ENCODE peak calls at places on chromosomes 11 and 22, in six cellular contexts. W is cardiac muscle cell, D is uterus, S is body of pancreas, U is left lung, G is spleen. R is an unnamed sample.

GRCh38 chr22:31595271-31595670 is 66.7 kb downstream of the PISD start:
- DNase-seq in W (no peak), D (no peak), S (no peak), U (no peak), G (no peak), R (no peak)

GRCh38 chr11:111691176-111691575 is 75.0 kb downstream of the PPP2R1B start:
- DNase-seq in W (no peak), D (no peak), S (no peak), U (no peak), G (no peak), R (no peak)

GRCh38 chr11:13955971-13956421 is 6.5 kb upstream of the SPON1 start:
- DNase-seq in W (peak; percentile 75), D (peak; percentile 56), S (peak; percentile 63), U (no peak), G (no peak), R (peak; percentile 48)

GRCh38 chr11:74020537-74020936 is 11.7 kb upstream of the UCP3 start:
- DNase-seq in W (no peak), D (no peak), S (no peak), U (no peak), G (no peak), R (no peak)

GRCh38 chr22:20455709-20456063 is 18.1 kb upstream of the SCARF2 start:
- DNase-seq in W (no peak), D (no peak), S (no peak), U (no peak), G (peak; percentile 32), R (no peak)

GRCh38 chr22:21567456-21568206 is at the start of gene UBE2L3:
- DNase-seq in W (peak; percentile 89), D (peak; percentile 82), S (peak; percentile 81), U (peak; percentile 97), G (peak; percentile 96), R (peak; percentile 88)

GRCh38 chr11:2290351-2290841 is 11.3 kb downstream of the C11orf21 start:
- DNase-seq in W (no peak), D (peak; percentile 9), S (peak; percentile 38), U (peak; percentile 48), G (peak; percentile 74), R (no peak)

GRCh38 chr22:31969789-31970489 is 25.6 kb downstream of the YWHAH start:
- DNase-seq in W (peak; percentile 73), D (peak; percentile 56), S (peak; percentile 87), U (peak; percentile 78), G (peak; percentile 84), R (peak; percentile 53)

GRCh38 chr11:65262381-65262680 is 569 bp downstream of the POLA2 start:
- DNase-seq in W (no peak), D (no peak), S (no peak), U (no peak), G (no peak), R (no peak)

GRCh38 chr11:128194226-128194625 is 393.1 kb downstream of the ETS1 start:
- DNase-seq in W (no peak), D (no peak), S (no peak), U (no peak), G (no peak), R (no peak)

GRCh38 chr22:23500508-23501208 is 79.4 kb downstream of the IGLL1 start:
- DNase-seq in W (peak; percentile 27), D (no peak), S (no peak), U (peak; percentile 16), G (no peak), R (peak; percentile 32)

GRCh38 chr11:111540114-111540920 is at the start of gene LAYN:
- DNase-seq in W (peak; percentile 55), D (peak; percentile 67), S (peak; percentile 39), U (peak; percentile 83), G (peak; percentile 82), R (peak; percentile 69)

GRCh38 chr22:35883028-35883620 is 145.5 kb downstream of the RBFOX2 start:
- DNase-seq in W (peak; percentile 18), D (no peak), S (peak; percentile 45), U (no peak), G (no peak), R (no peak)

GRCh38 chr11:46294365-46295309 is 17.2 kb downstream of the CREB3L1 start:
- DNase-seq in W (peak; percentile 59), D (peak; percentile 61), S (no peak), U (peak; percentile 75), G (no peak), R (no peak)

GRCh38 chr11:71948314-71949027 is 19.6 kb downstream of the RNF121 start:
- DNase-seq in W (no peak), D (no peak), S (peak; percentile 74), U (no peak), G (no peak), R (no peak)

GRCh38 chr11:122815900-122816299 is 22.4 kb upstream of the CRTAM start:
- DNase-seq in W (no peak), D (no peak), S (no peak), U (no peak), G (no peak), R (no peak)

GRCh38 chr11:121416909-121417567 is 35.1 kb upstream of the SORL1 start:
- DNase-seq in W (no peak), D (peak; percentile 68), S (peak; percentile 84), U (peak; percentile 88), G (peak; percentile 90), R (peak; percentile 82)

GRCh38 chr11:18775492-18776292 is 15.9 kb downstream of the PTPN5 start:
- DNase-seq in W (peak; percentile 80), D (no peak), S (peak; percentile 78), U (no peak), G (no peak), R (peak; percentile 68)

GRCh38 chr11:111693224-111693937 is 72.8 kb downstream of the PPP2R1B start:
- DNase-seq in W (no peak), D (no peak), S (no peak), U (no peak), G (no peak), R (no peak)

GRCh38 chr11:62245271-62245753 is 3.3 kb downstream of the SCGB1D2 start:
- DNase-seq in W (peak; percentile 71), D (no peak), S (no peak), U (no peak), G (no peak), R (peak; percentile 55)

GRCh38 chr11:134383576-134384221 is 28.3 kb downstream of the B3GAT1 start:
- DNase-seq in W (no peak), D (no peak), S (no peak), U (peak; percentile 75), G (no peak), R (no peak)

GRCh38 chr11:47333886-47334443 is 18.5 kb downstream of the MYBPC3 start:
- DNase-seq in W (no peak), D (no peak), S (no peak), U (no peak), G (peak; percentile 69), R (no peak)

GRCh38 chr11:11428714-11429113 is 75.7 kb upstream of the CSNK2A3 start:
- DNase-seq in W (no peak), D (no peak), S (no peak), U (no peak), G (no peak), R (no peak)

GRCh38 chr11:50074161-50074560 is 41.5 kb downstream of the OR4C45 start:
- DNase-seq in W (no peak), D (no peak), S (no peak), U (no peak), G (no peak), R (no peak)

GRCh38 chr11:50073113-50074105 is 40.7 kb downstream of the OR4C45 start:
- DNase-seq in W (no peak), D (no peak), S (no peak), U (no peak), G (no peak), R (no peak)

GRCh38 chr11:50072226-50073112 is 39.8 kb downstream of the OR4C45 start:
- DNase-seq in W (no peak), D (no peak), S (no peak), U (no peak), G (no peak), R (no peak)

GRCh38 chr11:50070389-50070788 is 37.7 kb downstream of the OR4C45 start:
- DNase-seq in W (no peak), D (no peak), S (no peak), U (no peak), G (no peak), R (no peak)

DNA sequence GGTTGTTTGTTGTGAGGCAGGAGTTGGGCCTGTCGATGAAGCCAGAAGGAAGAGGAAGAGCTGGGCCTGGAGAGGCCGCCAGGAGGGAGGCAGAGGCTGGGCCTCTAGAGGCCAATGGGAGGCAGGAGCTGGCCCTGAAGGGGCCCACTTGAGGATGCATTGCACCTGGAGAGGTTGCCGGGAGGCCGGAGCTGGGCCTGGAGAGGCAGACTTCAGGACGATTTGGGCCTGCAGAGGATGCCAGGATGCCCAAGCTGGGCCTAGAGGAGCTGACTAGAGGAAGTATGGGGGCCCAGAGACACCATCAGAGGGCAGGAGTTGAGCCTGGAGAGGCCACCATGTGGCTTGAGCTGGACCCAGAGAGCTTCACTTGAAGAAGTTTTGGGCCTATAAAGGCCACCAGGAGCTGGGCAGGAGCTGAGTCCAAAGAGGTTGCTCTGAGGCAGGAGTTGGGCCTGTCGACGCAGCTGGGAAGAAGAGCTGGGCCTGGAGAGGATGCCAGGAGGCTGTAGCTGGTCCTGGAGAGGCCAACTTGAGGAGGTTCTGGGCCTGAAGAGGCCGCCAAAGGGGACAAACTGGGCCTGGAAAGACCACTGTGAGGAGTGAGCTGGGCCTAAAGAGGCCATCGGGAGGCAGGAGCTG is 39.0 kb downstream of the OR4C45 start:
- DNase-seq in W (no peak), D (no peak), S (no peak), U (no peak), G (no peak), R (no peak)
- H3K9me3 ChIP-seq in W (no peaks in the 10 kb centered on the region), D (no peaks in the 10 kb centered on the region), S (peaks cover 37% of the 10 kb centered on the region), U (no peaks in the 10 kb centered on the region), G (peaks cover 36% of the 10 kb centered on the region), R (no peaks in the 10 kb centered on the region)

GRCh38 chr11:97895572-97895971 is 1125.2 kb upstream of the CNTN5 start:
- DNase-seq in W (no peak), D (no peak), S (no peak), U (no peak), G (no peak), R (no peak)
- H3K9me3 ChIP-seq in W (no peaks in the 10 kb centered on the region), D (no peaks in the 10 kb centered on the region), S (no peaks in the 10 kb centered on the region), U (no peaks in the 10 kb centered on the region), G (no peaks in the 10 kb centered on the region), R (no peaks in the 10 kb centered on the region)

DNA sequence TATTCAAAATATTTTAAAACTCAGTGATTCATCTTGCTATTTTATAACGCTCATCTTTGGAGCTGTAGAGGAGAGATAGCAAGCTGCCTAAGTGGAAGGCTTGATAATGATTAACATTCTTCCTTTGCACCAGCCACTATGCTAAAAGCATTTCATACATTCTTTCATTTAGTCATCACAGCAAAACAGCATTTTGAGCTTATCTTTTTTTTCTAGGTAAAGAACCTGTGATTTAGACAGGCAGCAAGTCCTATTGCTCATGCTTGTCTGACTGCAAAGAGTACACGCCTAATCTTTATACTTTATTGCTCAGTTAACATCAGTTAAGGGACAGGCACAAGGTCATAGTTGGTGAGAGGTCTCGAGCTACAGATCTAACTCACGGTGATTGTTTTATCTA is 713.1 kb upstream of the ARHGAP42 start:
- DNase-seq in W (no peak), D (no peak), S (no peak), U (no peak), G (no peak), R (no peak)
- H3K9me3 ChIP-seq in W (no peaks in the 10 kb centered on the region), D (no peaks in the 10 kb centered on the region), S (no peaks in the 10 kb centered on the region), U (no peaks in the 10 kb centered on the region), G (peaks cover 16% of the 10 kb centered on the region), R (peaks cover 5% of the 10 kb centered on the region)

GRCh38 chr22:26547837-26548236 is 35.6 kb upstream of the TFIP11 start:
- DNase-seq in W (no peak), D (no peak), S (no peak), U (no peak), G (no peak), R (no peak)
- H3K9me3 ChIP-seq in W (no peaks in the 10 kb centered on the region), D (no peaks in the 10 kb centered on the region), S (no peaks in the 10 kb centered on the region), U (no peaks in the 10 kb centered on the region), G (no peaks in the 10 kb centered on the region), R (no peaks in the 10 kb centered on the region)